ENCODE peak calls at places on chromosomes 12 and 14, in nine cellular contexts. F is G401, B is KG1, Q is left cardiac atrium, V is mesothelial cell of epicardium, N is anterior cingulate cortex, Y is HEK293T, J is left lobe of liver, S is hepatocyte. G is an unnamed sample.

GRCh38 chr14:64423987-64424386 is 35.8 kb downstream of the MTHFD1 start:
- DNase-seq in F (no peak), B (no peak), Q (no peak), V (no peak), N (no peak), Y (no peak), J (no peak), S (no peak), G (no peak)

GRCh38 chr12:28191018-28191595 is 851 bp downstream of the CCDC91 start:
- DNase-seq in F (no peak), B (no peak), Q (peak; percentile 33), V (peak; percentile 38), N (peak; percentile 28), Y (peak; percentile 15), J (no peak), S (no peak), G (no peak)

GRCh38 chr14:79332504-79333197 is 878.7 kb downstream of the DIO2 start:
- DNase-seq in F (no peak), B (no peak), Q (no peak), V (no peak), N (peak; percentile 6), Y (no peak), J (no peak), S (no peak), G (no peak)

GRCh38 chr12:51320695-51321320 is 3.2 kb downstream of the BIN2 start:
- DNase-seq in F (no peak), B (no peak), Q (no peak), V (no peak), N (no peak), Y (no peak), J (no peak), S (peak; percentile 35), G (no peak)

GRCh38 chr12:71214511-71215285 is 56.9 kb upstream of the TSPAN8 start:
- DNase-seq in F (no peak), B (no peak), Q (no peak), V (no peak), N (no peak), Y (no peak), J (no peak), S (peak; percentile 54), G (no peak)

GRCh38 chr12:26853303-26854027 is 20.5 kb upstream of the ITPR2 start:
- DNase-seq in F (peak; percentile 72), B (peak; percentile 80), Q (peak; percentile 65), V (peak; percentile 54), N (peak; percentile 22), Y (peak; percentile 68), J (peak; percentile 86), S (peak; percentile 76), G (no peak)

GRCh38 chr14:104559043-104559768 is 20.4 kb upstream of the C14orf180 start:
- DNase-seq in F (no peak), B (no peak), Q (peak; percentile 12), V (no peak), N (no peak), Y (no peak), J (no peak), S (no peak), G (no peak)

GRCh38 chr12:14775652-14776020 is 27.6 kb downstream of the WBP11 start:
- DNase-seq in F (no peak), B (no peak), Q (no peak), V (no peak), N (no peak), Y (no peak), J (no peak), S (no peak), G (no peak)

GRCh38 chr12:117279606-117280005 is 81.8 kb downstream of the NOS1 start:
- DNase-seq in F (peak; percentile 35), B (no peak), Q (no peak), V (no peak), N (no peak), Y (no peak), J (no peak), S (no peak), G (no peak)

GRCh38 chr12:113428482-113428881 is 6.3 kb downstream of the SDSL start:
- DNase-seq in F (no peak), B (no peak), Q (no peak), V (no peak), N (no peak), Y (no peak), J (no peak), S (no peak), G (no peak)

GRCh38 chr12:1350055-1350933 is 244.1 kb downstream of the FBXL14 start:
- DNase-seq in F (no peak), B (no peak), Q (no peak), V (no peak), N (no peak), Y (no peak), J (no peak), S (peak; percentile 68), G (no peak)

GRCh38 chr14:24349742-24350141 is 10.0 kb upstream of the RIPK3 start:
- DNase-seq in F (no peak), B (no peak), Q (no peak), V (no peak), N (no peak), Y (no peak), J (no peak), S (no peak), G (no peak)